ENCODE peak calls at places on chromosomes 7 and 10, in seven cellular contexts. O is Peyer's patch, J is right cardiac atrium, F is upper lobe of right lung, U is colonic mucosa, P is tibial artery, I is SJSA1. V is an unnamed sample. For H3K4me1 and H3K9me3, the result is how much of the 10 kb centered on the place peaks cover.

GRCh38 chr7:47451851-47452205 is 130.1 kb downstream of the TNS3 start:
- DNase-seq in O (no peak), J (no peak), F (no peak), U (no peak), P (no peak), I (no peak), V (peak)

GRCh38 chr10:101052285-101052684 is 9.5 kb upstream of the KAZALD1 start:
- DNase-seq in O (no peak), J (no peak), F (peak), U (no peak), P (peak), I (no peak), V (peak)

GRCh38 chr10:69409176-69409495 is 7.6 kb downstream of the TACR2 start:
- DNase-seq in O (no peak), J (no peak), F (no peak), U (no peak), P (no peak), I (no peak), V (no peak)

GRCh38 chr7:91869661-91870060 is 10.8 kb downstream of the MTERF1 start:
- DNase-seq in O (no peak), J (no peak), F (no peak), U (no peak), P (no peak), I (no peak), V (no peak)

GRCh38 chr10:16933799-16934198 is 116.6 kb upstream of the RSU1 start:
- DNase-seq in O (no peak), J (peak), F (no peak), U (no peak), P (no peak), I (no peak), V (peak)

GRCh38 chr10:37015498-37015897 is 109.9 kb upstream of the ANKRD30A start:
- DNase-seq in O (no peak), J (no peak), F (no peak), U (no peak), P (no peak), I (no peak), V (no peak)

GRCh38 chr7:66681491-66682349 is 53.0 kb downstream of the KCTD7 start:
- DNase-seq in O (peak), J (peak), F (peak), U (peak), P (peak), I (peak), V (peak)

GRCh38 chr7:131010714-131011436 is 276.9 kb upstream of the KLF14 start:
- DNase-seq in O (no peak), J (no peak), F (no peak), U (no peak), P (no peak), I (no peak), V (peak)

GRCh38 chr7:76232698-76233097 is 31.0 kb downstream of the SRRM3 start:
- DNase-seq in O (no peak), J (no peak), F (no peak), U (no peak), P (no peak), I (no peak), V (no peak)

GRCh38 chr10:97291357-97292096 is 910 bp downstream of the ARHGAP19 start:
- DNase-seq in O (peak), J (no peak), F (no peak), U (peak), P (no peak), I (peak), V (no peak)

GRCh38 chr7:47026733-47027450 is 555.0 kb downstream of the TNS3 start:
- DNase-seq in O (no peak), J (peak), F (no peak), U (no peak), P (no peak), I (no peak), V (no peak)

GRCh38 chr10:94299417-94299816 is 63.3 kb downstream of the NOC3L start:
- DNase-seq in O (no peak), J (no peak), F (no peak), U (no peak), P (no peak), I (no peak), V (peak)

GRCh38 chr10:47396311-47396717 is 12.2 kb upstream of the ZNF488 start:
- DNase-seq in O (no peak), J (no peak), F (no peak), U (peak), P (no peak), I (no peak), V (no peak)

GRCh38 chr10:68606918-68607317 is 46.8 kb downstream of the TET1 start:
- DNase-seq in O (no peak), J (no peak), F (no peak), U (no peak), P (no peak), I (no peak), V (peak)

GRCh38 chr7:135308583-135309327 is 75.1 kb downstream of the STRA8 start:
- DNase-seq in O (no peak), J (no peak), F (no peak), U (no peak), P (no peak), I (no peak), V (no peak)
- H3K4me1 ChIP-seq in O (under half), J (under half), F (under half), U (under half), P (under half), I (under half), V (under half)

DNA sequence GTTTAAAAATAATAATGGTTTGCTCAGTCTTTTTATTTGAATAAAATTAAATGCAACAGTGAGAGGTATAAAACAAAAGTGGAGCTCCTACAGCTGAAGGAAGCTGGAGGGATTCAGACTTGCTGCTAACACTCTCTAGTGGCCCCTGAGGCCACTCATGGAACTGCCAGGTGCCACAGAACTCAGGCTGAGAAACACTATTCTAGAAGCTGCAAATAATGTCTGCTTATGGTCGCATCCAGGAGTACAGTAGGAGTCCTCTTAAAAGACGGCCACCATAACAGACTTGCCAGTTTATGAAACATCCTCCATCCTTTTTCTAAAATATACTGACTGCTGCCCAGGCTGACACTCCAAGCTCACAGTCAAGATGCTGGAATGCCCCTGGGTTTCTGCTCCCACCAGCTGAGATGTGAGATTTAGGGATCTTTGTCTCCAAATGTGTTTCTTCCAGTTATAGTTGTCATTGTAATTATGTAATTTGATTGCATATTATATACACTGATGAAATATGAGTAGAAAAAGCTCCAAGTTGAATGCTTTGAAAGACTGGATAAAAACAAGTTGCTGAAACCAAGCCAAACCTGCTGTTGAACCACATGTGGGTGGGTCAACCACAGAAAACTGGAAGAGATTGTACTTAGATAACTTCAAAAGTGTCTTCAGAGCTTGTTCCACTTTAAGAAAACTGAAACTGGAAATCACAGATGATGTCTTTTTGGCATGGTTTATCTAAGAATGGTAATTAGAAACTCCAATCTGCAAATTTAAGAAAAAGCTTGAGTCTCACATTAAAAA is 213.7 kb upstream of the AOAH start:
- DNase-seq in O (no peak), J (no peak), F (no peak), U (no peak), P (no peak), I (no peak), V (no peak)
- H3K9me3 ChIP-seq in O (under half), J (under half), F (under half), U (under half), P (under half), I (under half), V (half or more)

GRCh38 chr10:49176310-49177268 is 11.6 kb downstream of the TMEM273 start:
- DNase-seq in O (no peak), J (no peak), F (no peak), U (peak), P (no peak), I (no peak), V (no peak)
- H3K4me1 ChIP-seq in O (under half), J (under half), F (under half), U (under half), P (under half), I (under half), V (under half)

DNA sequence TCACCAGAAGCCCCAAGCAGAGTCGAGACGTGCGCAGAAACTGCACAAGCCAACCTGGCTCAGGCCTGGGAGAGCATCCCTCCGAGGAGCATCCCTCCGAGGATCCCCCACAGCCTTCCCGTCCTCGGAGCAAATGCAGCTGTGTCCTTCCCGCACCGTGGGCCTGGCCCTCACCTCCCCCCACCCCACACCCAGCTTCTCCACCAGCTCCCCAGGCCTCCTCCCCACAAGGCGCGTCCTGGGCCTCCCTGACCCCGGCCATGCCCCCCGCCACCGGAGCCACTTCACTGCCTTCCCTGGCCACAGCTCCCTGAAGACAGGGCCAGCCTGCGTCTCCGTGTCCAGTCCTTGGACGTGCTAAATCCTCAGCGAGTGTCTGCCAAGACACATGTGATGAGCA is 60.6 kb downstream of the PTPRN2 start:
- DNase-seq in O (no peak), J (no peak), F (no peak), U (no peak), P (no peak), I (no peak), V (no peak)
- H3K9me3 ChIP-seq in O (under half), J (under half), F (under half), U (under half), P (under half), I (under half), V (under half)

GRCh38 chr10:88049204-88049603 is 185.8 kb downstream of the PTEN start:
- DNase-seq in O (no peak), J (no peak), F (no peak), U (no peak), P (no peak), I (no peak), V (no peak)
- H3K4me1 ChIP-seq in O (under half), J (under half), F (under half), U (under half), P (under half), I (under half), V (under half)

GRCh38 chr7:5064391-5065106 is 18.9 kb downstream of the RBAK start:
- DNase-seq in O (no peak), J (no peak), F (no peak), U (no peak), P (no peak), I (peak), V (no peak)
- H3K9me3 ChIP-seq in O (half or more), J (under half), F (half or more), U (under half), P (under half), I (under half), V (half or more)